ENCODE peak calls at places on chromosomes 5 and 9, in eight cellular contexts. B, N, V, A, O, R, K and I are unnamed samples. For H3K9me3, the result is how much of the 10 kb centered on the place peaks cover.

GRCh38 chr5:61333351-61334223 is 1.5 kb downstream of the ZSWIM6 start:
- DNase-seq in B (peak), N (no peak), V (no peak), A (peak), O (no peak), R (peak), K (no peak), I (peak)

GRCh38 chr5:65882278-65882677 is 44.1 kb upstream of the ERBIN start:
- DNase-seq in B (no peak), N (no peak), V (no peak), A (no peak), O (no peak), R (no peak), K (no peak), I (no peak)

GRCh38 chr9:107137495-107138202 is 145.4 kb upstream of the RAD23B start:
- DNase-seq in B (no peak), N (peak), V (no peak), A (no peak), O (no peak), R (peak), K (peak), I (no peak)

GRCh38 chr5:77641397-77641943 is 3.0 kb upstream of the OTP start:
- DNase-seq in B (no peak), N (no peak), V (no peak), A (no peak), O (no peak), R (no peak), K (no peak), I (no peak)

GRCh38 chr5:76303917-76304316 is 99.2 kb upstream of the IQGAP2 start:
- DNase-seq in B (no peak), N (peak), V (no peak), A (no peak), O (no peak), R (no peak), K (no peak), I (peak)

GRCh38 chr5:8843766-8844165 is 702.1 kb downstream of the SEMA5A start:
- DNase-seq in B (no peak), N (no peak), V (no peak), A (no peak), O (no peak), R (no peak), K (no peak), I (no peak)

GRCh38 chr9:78585909-78586308 is 289.0 kb downstream of the PSAT1 start:
- DNase-seq in B (no peak), N (no peak), V (no peak), A (no peak), O (no peak), R (no peak), K (no peak), I (no peak)

GRCh38 chr9:31103836-31104235 is 1280.6 kb upstream of the ACO1 start:
- DNase-seq in B (no peak), N (no peak), V (no peak), A (no peak), O (no peak), R (no peak), K (no peak), I (no peak)

GRCh38 chr9:69322256-69322655 is 2.8 kb upstream of the ENTREP1 start:
- DNase-seq in B (no peak), N (no peak), V (no peak), A (no peak), O (no peak), R (no peak), K (no peak), I (no peak)

GRCh38 chr9:80648336-80648735 is 1041.0 kb downstream of the TLE1 start:
- DNase-seq in B (no peak), N (no peak), V (peak), A (no peak), O (no peak), R (no peak), K (no peak), I (no peak)

GRCh38 chr9:131227112-131228058 is 48.9 kb downstream of the FAM78A start:
- DNase-seq in B (peak), N (no peak), V (no peak), A (no peak), O (no peak), R (no peak), K (no peak), I (no peak)

GRCh38 chr5:140363631-140364471 is 3.9 kb downstream of the SLC4A9 start:
- DNase-seq in B (no peak), N (no peak), V (no peak), A (no peak), O (no peak), R (no peak), K (no peak), I (no peak)

GRCh38 chr9:22307013-22307711 is 139.5 kb upstream of the DMRTA1 start:
- DNase-seq in B (no peak), N (peak), V (peak), A (no peak), O (no peak), R (peak), K (peak), I (no peak)

GRCh38 chr5:133240425-133241091 is 188.7 kb downstream of the HSPA4 start:
- DNase-seq in B (no peak), N (peak), V (peak), A (no peak), O (peak), R (no peak), K (peak), I (no peak)

GRCh38 chr5:169100735-169101075 is 200.2 kb downstream of the SLIT3 start:
- DNase-seq in B (no peak), N (no peak), V (no peak), A (no peak), O (no peak), R (no peak), K (peak), I (no peak)

GRCh38 chr9:91177661-91178280 is 183.9 kb downstream of the AUH start:
- DNase-seq in B (no peak), N (no peak), V (no peak), A (peak), O (peak), R (no peak), K (no peak), I (no peak)

GRCh38 chr9:132167192-132167591 is 5.3 kb downstream of the NTNG2 start:
- DNase-seq in B (no peak), N (no peak), V (no peak), A (peak), O (no peak), R (no peak), K (no peak), I (no peak)

GRCh38 chr9:36386396-36386795 is 13.7 kb downstream of the RNF38 start:
- DNase-seq in B (no peak), N (no peak), V (no peak), A (no peak), O (no peak), R (no peak), K (no peak), I (no peak)

GRCh38 chr9:123548749-123549545 is 192.9 kb downstream of the CRB2 start:
- DNase-seq in B (no peak), N (no peak), V (no peak), A (no peak), O (no peak), R (no peak), K (no peak), I (no peak)

GRCh38 chr9:112487008-112487798 is 576 bp downstream of the KIAA1958 start:
- DNase-seq in B (peak), N (peak), V (no peak), A (peak), O (no peak), R (peak), K (peak), I (peak)

GRCh38 chr9:137985637-137986071 is 108.1 kb downstream of the CACNA1B start:
- DNase-seq in B (no peak), N (no peak), V (no peak), A (no peak), O (no peak), R (no peak), K (no peak), I (no peak)
- H3K9me3 ChIP-seq in B (under half), N (under half), V (half or more), A (under half), O (under half), R (under half), K (under half), I (under half)

DNA sequence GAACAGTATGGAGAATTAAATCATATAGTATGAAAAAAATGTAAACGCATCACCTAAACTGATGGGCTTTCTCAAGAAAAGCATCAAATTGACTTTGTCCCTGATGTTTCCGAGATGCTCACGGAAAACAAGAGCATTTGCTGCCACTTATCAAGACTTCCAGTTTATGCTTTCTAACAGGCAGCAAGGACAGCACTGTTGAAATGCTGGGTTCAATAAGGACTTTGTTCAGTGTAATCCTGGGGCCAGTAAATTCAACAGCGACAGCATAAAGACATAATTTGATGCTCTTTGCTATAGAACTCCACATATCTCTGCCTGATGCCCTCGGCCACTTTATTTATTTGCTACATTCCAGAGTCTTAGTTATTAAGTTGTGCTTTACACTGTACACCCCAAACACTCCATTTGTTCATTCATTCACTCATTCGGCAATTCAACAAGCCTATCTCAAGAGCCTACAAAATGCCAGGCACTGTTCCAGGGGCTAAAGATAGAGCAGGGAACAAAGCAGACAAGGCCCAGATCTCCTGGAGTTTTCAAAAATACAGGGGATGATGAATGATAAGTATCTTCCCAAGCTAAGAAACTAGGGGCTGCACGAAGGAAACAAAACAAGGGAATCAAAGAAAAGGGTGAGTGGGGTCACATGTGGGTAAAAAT is 294.6 kb downstream of the ZNF608 start:
- DNase-seq in B (no peak), N (no peak), V (no peak), A (no peak), O (no peak), R (no peak), K (no peak), I (no peak)
- H3K9me3 ChIP-seq in B (under half), N (under half), V (under half), A (under half), O (under half), R (under half), K (under half), I (under half)

GRCh38 chr5:3312299-3312698 is 283.3 kb upstream of the IRX1 start:
- DNase-seq in B (no peak), N (no peak), V (no peak), A (no peak), O (no peak), R (no peak), K (no peak), I (no peak)
- H3K9me3 ChIP-seq in B (under half), N (under half), V (half or more), A (under half), O (under half), R (under half), K (under half), I (under half)

DNA sequence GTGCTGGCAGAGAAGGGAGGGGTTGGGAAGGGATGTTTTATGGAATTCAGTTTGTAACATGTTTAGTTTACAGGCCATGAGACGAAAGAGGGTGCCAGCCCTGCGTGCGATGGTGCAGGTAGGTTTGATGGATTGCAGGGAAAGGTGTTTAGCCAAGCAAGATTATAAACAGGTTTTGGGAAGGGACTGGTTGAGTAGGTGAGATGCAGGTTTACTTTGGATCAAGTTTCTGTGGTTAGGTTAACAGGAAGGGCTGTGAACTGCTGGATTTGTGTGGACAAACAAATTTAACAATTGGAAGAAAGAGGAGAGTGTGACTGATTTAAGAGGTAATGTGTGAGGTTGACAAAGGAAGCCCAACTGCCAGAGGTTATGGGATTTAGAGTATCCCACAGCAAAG is 32.6 kb upstream of the GPX3 start:
- DNase-seq in B (no peak), N (no peak), V (no peak), A (no peak), O (no peak), R (no peak), K (no peak), I (no peak)
- H3K9me3 ChIP-seq in B (under half), N (under half), V (under half), A (under half), O (under half), R (under half), K (under half), I (under half)

GRCh38 chr5:148202531-148203092 is at the start of gene SPINK6:
- DNase-seq in B (no peak), N (no peak), V (no peak), A (no peak), O (no peak), R (no peak), K (no peak), I (no peak)
- H3K9me3 ChIP-seq in B (under half), N (under half), V (under half), A (under half), O (under half), R (under half), K (under half), I (under half)